ENCODE peak calls at places on chromosomes 2 and 18, in six cellular contexts. S, C, Q, P, J and W are unnamed samples.

GRCh38 chr18:59208602-59209001 is 11.4 kb upstream of the GRP start:
- DNase-seq in S (no peak), C (no peak), Q (no peak), P (no peak), J (peak), W (no peak)

GRCh38 chr2:181177376-181177775 is 197.0 kb downstream of the UBE2E3 start:
- DNase-seq in S (no peak), C (no peak), Q (no peak), P (no peak), J (no peak), W (no peak)

GRCh38 chr2:45734952-45735351 is 83.5 kb downstream of the PRKCE start:
- DNase-seq in S (peak), C (no peak), Q (no peak), P (no peak), J (no peak), W (no peak)

GRCh38 chr2:192230864-192231453 is 36.2 kb upstream of the TMEFF2 start:
- DNase-seq in S (no peak), C (no peak), Q (no peak), P (no peak), J (no peak), W (no peak)

GRCh38 chr2:96699021-96699420 is 40.8 kb downstream of the LMAN2L start:
- DNase-seq in S (no peak), C (no peak), Q (no peak), P (no peak), J (no peak), W (no peak)

GRCh38 chr2:234993547-234993981 is 41.7 kb downstream of the SH3BP4 start:
- DNase-seq in S (no peak), C (no peak), Q (no peak), P (no peak), J (no peak), W (no peak)

GRCh38 chr2:239151201-239152131 is 249.4 kb downstream of the HDAC4 start:
- DNase-seq in S (no peak), C (no peak), Q (no peak), P (no peak), J (no peak), W (no peak)

GRCh38 chr18:9849407-9849961 is 36.3 kb upstream of the TXNDC2 start:
- DNase-seq in S (peak), C (no peak), Q (no peak), P (no peak), J (no peak), W (no peak)

GRCh38 chr2:85334933-85335332 is 7.1 kb upstream of the TGOLN2 start:
- DNase-seq in S (no peak), C (no peak), Q (no peak), P (no peak), J (no peak), W (no peak)

GRCh38 chr2:172311921-172312345 is 115.5 kb upstream of the ITGA6 start:
- DNase-seq in S (no peak), C (no peak), Q (no peak), P (no peak), J (no peak), W (no peak)